ENCODE peak calls at places on chromosome 9, in four cellular contexts. K is sigmoid colon, Z is breast epithelium, J is K562. L is an unnamed sample.

GRCh38 chr9:82332018-82332773 is 343.6 kb downstream of the SPATA31D1 start:
- DNase-seq in Z (no peak), J (no peak), K (no peak), L (no peak)

GRCh38 chr9:88988796-88989641 is 2.2 kb upstream of the S1PR3 start:
- DNase-seq in J (no peak), Z (no peak), K (no peak), L (no peak)

GRCh38 chr9:104494808-104495207 is 9.3 kb upstream of the OR13F1 start:
- DNase-seq in K (no peak), J (no peak), Z (no peak), L (no peak)

GRCh38 chr9:38412751-38413150 is 11.5 kb downstream of the IGFBPL1 start:
- DNase-seq in J (no peak), Z (no peak), K (peak), L (no peak)

GRCh38 chr9:134916161-134916665 is 1.5 kb downstream of the FCN1 start:
- DNase-seq in J (no peak), K (no peak), Z (no peak), L (no peak)

GRCh38 chr9:12965303-12965702 is 190.5 kb downstream of the LURAP1L start:
- DNase-seq in Z (no peak), J (no peak), K (no peak), L (no peak)

GRCh38 chr9:38720083-38720755 is at the start of gene FAM240B:
- DNase-seq in Z (no peak), K (no peak), J (no peak), L (no peak)

GRCh38 chr9:110443146-110443877 is 105.6 kb upstream of the TXNDC8 start:
- DNase-seq in J (no peak), Z (no peak), K (no peak), L (no peak)

GRCh38 chr9:112631313-112631712 is 86.6 kb downstream of the INIP start:
- DNase-seq in K (no peak), J (no peak), Z (no peak), L (no peak)

GRCh38 chr9:83047839-83048775 is 14.8 kb downstream of the RASEF start:
- DNase-seq in K (no peak), J (no peak), Z (peak), L (peak)

GRCh38 chr9:89919171-89919681 is 314.4 kb downstream of the GADD45G start:
- DNase-seq in J (no peak), K (no peak), Z (no peak), L (peak)

GRCh38 chr9:28163619-28164018 is 590.3 kb upstream of the C9orf72 start:
- DNase-seq in K (no peak), J (no peak), Z (no peak), L (no peak)

GRCh38 chr9:127942152-127943010 is 4.7 kb upstream of the DPM2 start:
- DNase-seq in K (peak), J (peak), Z (no peak), L (peak)

GRCh38 chr9:88230612-88231011 is 92.3 kb upstream of the SPATA31C2 start:
- DNase-seq in Z (no peak), J (no peak), K (no peak), L (no peak)

GRCh38 chr9:98900725-98901124 is 43.0 kb upstream of the COL15A1 start:
- DNase-seq in J (no peak), K (no peak), Z (no peak), L (no peak)

GRCh38 chr9:122394265-122395242 is 23.7 kb downstream of the PTGS1 start:
- DNase-seq in J (no peak), Z (no peak), K (peak), L (peak)

GRCh38 chr9:89309608-89310485 is 1.1 kb upstream of the CKS2 start:
- DNase-seq in K (no peak), Z (no peak), J (no peak), L (peak)

GRCh38 chr9:126295936-126296600 is 30.6 kb upstream of the MVB12B start:
- DNase-seq in Z (no peak), K (no peak), J (no peak), L (no peak)

GRCh38 chr9:110835404-110835803 is 166.8 kb downstream of the MUSK start:
- DNase-seq in Z (no peak), K (no peak), J (no peak), L (no peak)

GRCh38 chr9:98146101-98146991 is 27.3 kb upstream of the TRIM14 start:
- DNase-seq in Z (peak), K (no peak), J (no peak), L (peak)

DNA sequence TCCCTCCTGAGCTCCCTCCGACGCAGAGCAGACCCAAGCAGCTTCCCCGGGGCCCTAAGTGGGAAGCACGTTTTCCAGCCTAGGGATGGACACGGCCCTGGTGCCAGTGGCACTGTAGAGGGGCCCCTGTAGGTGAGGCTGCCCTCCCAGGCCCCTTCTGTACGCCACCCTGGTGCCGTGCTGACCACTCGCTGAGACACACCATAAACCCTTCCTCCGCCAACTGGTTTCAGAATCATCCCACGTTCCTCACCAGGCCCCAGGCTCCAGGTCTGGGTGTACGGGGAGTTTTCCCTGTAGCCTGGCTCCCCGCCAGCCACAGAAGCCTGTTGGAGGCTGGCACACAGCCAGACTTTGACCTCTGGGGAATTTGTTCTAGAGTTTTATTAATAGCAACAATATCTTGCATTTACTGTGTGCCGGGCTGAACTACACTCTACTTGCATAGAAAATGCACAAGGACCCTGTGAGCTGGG is 18.2 kb upstream of the WDR38 start:
- DNase-seq in J (no peak), Z (peak), K (peak), L (peak)
- TF ChIP-seq POLR2AphosphoS5 in J (no peak), Z (no peak), K (peak), L (no peak)

DNA sequence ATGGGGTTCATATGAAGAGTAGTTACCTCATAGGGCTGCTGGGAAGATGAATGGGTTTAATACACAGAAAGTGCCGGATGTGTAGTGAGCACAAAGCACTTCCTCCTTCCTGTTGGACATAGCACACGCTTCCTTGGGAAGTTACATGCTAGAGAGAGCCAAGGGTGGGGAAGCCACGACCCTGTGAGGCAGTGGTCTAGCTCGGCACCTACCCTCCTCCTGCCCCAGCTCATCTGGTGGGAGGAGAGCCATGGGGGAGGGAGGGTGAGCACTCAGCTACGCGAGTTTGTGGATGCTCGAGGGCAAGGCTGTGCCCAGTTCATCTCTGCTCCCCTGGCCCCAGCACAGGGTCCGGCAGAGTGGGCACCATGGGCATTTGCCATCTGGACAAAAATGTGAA is 43.6 kb upstream of the NEK6 start:
- DNase-seq in J (no peak), K (peak), Z (no peak), L (no peak)
- H3K4me3 ChIP-seq in J (no peak), K (no peak), Z (no peak), L (no peak)

GRCh38 chr9:129497064-129497836 is 123.7 kb downstream of the C9orf50 start:
- DNase-seq in Z (no peak), J (peak), K (peak), L (no peak)
- TF ChIP-seq POLR2AphosphoS5 in Z (no peak), J (no peak), K (no peak), L (no peak)

GRCh38 chr9:96100385-96100978 is 201.5 kb downstream of the HSD17B3 start:
- DNase-seq in J (no peak), Z (no peak), K (no peak), L (no peak)
- H3K4me3 ChIP-seq in J (no peak), Z (no peak), K (no peak), L (no peak)

DNA sequence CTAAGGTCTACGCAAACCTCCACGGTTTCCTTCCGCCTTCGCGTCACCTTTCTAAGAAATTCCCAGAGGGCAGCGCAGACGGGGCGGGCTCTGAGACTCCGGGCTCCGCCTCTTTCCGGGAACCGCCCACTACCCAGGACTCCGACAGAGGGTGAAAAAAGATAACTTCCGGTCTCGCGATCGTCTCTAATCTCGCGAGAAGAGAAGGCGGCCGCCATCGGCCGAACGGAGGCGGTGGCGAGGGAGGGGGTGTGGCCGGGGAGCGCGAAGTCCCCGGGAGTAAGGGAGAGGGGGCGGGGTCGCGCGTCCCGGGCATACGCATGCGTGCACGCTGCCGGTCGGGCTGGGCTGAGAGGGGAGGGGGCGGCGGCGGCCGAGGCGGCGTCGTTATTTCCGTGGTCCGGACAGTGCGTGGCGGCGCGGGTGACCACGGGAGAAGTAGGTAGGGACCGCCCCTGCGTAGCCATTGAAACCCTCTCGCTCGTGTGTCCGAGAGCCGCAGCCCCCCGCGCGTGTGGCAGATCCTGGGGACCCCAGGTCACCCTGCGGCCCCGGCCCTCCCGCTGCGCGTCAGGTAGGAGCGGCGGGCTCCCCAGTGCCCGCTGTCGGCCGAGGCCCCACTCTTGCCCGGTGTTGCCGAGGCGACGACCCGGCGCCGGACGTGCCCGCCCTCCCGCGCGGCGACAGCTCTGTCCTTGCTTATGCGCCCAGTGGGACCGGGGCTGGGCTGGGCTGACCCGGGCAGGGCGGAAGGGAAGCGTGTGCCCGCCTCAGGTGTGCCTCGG is at the start of gene NAA35:
- DNase-seq in Z (peak), K (peak), J (peak), L (peak)
- TF ChIP-seq POLR2AphosphoS5 in Z (no peak), K (peak), J (no peak), L (peak)

DNA sequence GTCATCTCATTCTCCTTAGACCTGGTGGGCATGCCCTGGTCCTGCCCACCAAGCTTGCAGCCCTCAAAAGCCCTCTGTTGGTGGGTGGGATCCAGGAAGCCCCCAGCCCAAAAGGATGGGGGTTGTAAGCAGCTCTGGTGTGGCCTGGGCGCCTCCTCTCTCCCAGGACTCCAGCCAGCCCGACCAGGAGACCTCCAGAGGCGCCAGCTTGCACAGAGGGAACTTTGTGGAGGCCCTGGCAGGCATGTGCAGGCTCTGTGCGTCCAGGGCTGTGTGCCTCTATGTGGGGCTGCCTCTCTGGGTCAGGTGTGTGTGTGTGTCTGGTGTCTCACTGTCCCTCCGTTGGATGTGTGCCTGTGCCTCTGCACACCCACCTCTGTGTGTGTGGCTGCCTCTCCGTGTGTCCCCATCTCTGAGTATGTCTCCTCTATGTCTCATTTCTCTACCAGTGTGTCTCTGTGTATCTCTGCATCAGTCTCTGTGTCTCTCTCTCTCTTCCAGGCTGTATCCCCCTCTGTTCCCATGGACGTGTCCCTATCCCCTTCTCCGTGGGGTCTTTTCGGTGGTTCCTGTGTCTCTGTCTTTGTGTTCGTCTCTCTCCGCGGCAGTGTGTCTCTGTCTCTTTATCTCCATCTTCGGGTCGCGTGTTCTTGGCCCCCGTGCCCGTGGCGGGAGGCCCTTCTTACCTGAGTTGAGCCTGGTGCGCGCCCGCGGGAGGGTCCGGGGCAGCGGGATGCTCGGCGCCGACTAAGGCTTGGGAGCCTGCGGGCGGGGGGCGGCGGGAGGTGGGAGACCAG is 501 bp downstream of the ENHO start:
- DNase-seq in Z (no peak), J (no peak), K (peak), L (no peak)
- H3K4me3 ChIP-seq in Z (peak), J (no peak), K (peak), L (peak)